ENCODE peak calls at places on chromosomes 7 and 10, in five cellular contexts. One of them, this sample, is unnamed.

GRCh38 chr10:43204943-43205671 is 61.8 kb downstream of the RASGEF1A start:
- DNase-seq in IMR-90: peak
- DNase-seq in endothelial cell of umbilical vein: peak
- DNase-seq in heart left ventricle: peak
- DNase-seq in upper lobe of left lung: peak
- DNase-seq in this sample: peak

GRCh38 chr10:58266003-58266825 is 1.5 kb downstream of the IPMK start:
- DNase-seq in upper lobe of left lung: no peak
- DNase-seq in endothelial cell of umbilical vein: peak
- DNase-seq in IMR-90: peak
- DNase-seq in heart left ventricle: no peak
- DNase-seq in this sample: no peak

GRCh38 chr10:45420453-45421192 is 46.6 kb downstream of the ALOX5 start:
- DNase-seq in heart left ventricle: peak
- DNase-seq in IMR-90: peak
- DNase-seq in upper lobe of left lung: no peak
- DNase-seq in endothelial cell of umbilical vein: peak
- DNase-seq in this sample: peak

GRCh38 chr7:137331378-137331777 is 12.2 kb downstream of the PTN start:
- DNase-seq in upper lobe of left lung: no peak
- DNase-seq in heart left ventricle: no peak
- DNase-seq in IMR-90: peak
- DNase-seq in endothelial cell of umbilical vein: no peak
- DNase-seq in this sample: no peak

GRCh38 chr10:85548038-85548437 is 818.6 kb downstream of the GRID1 start:
- DNase-seq in IMR-90: no peak
- DNase-seq in heart left ventricle: no peak
- DNase-seq in endothelial cell of umbilical vein: peak
- DNase-seq in upper lobe of left lung: no peak
- DNase-seq in this sample: peak

GRCh38 chr10:70053212-70053895 is 708 bp downstream of the MACROH2A2 start:
- DNase-seq in IMR-90: no peak
- DNase-seq in endothelial cell of umbilical vein: no peak
- DNase-seq in heart left ventricle: peak
- DNase-seq in upper lobe of left lung: peak
- DNase-seq in this sample: no peak

GRCh38 chr10:104326991-104327610 is 11.2 kb downstream of the ITPRIP start:
- DNase-seq in upper lobe of left lung: no peak
- DNase-seq in heart left ventricle: no peak
- DNase-seq in IMR-90: no peak
- DNase-seq in endothelial cell of umbilical vein: no peak
- DNase-seq in this sample: no peak

GRCh38 chr10:112775892-112776679 is 174.0 kb upstream of the TCF7L2 start:
- DNase-seq in heart left ventricle: no peak
- DNase-seq in endothelial cell of umbilical vein: no peak
- DNase-seq in IMR-90: no peak
- DNase-seq in upper lobe of left lung: no peak
- DNase-seq in this sample: no peak

GRCh38 chr10:80186364-80187012 is 18.8 kb downstream of the ANXA11 start:
- DNase-seq in IMR-90: no peak
- DNase-seq in upper lobe of left lung: no peak
- DNase-seq in heart left ventricle: peak
- DNase-seq in endothelial cell of umbilical vein: no peak
- DNase-seq in this sample: no peak

GRCh38 chr7:117086788-117087187 is 133.5 kb downstream of the ST7 start:
- DNase-seq in heart left ventricle: no peak
- DNase-seq in IMR-90: no peak
- DNase-seq in upper lobe of left lung: no peak
- DNase-seq in endothelial cell of umbilical vein: no peak
- DNase-seq in this sample: no peak

GRCh38 chr7:69757528-69757927 is 159.3 kb downstream of the AUTS2 start:
- DNase-seq in endothelial cell of umbilical vein: no peak
- DNase-seq in upper lobe of left lung: no peak
- DNase-seq in heart left ventricle: no peak
- DNase-seq in IMR-90: no peak
- DNase-seq in this sample: no peak

GRCh38 chr7:100604976-100605911 is 3.1 kb downstream of the PCOLCE start:
- DNase-seq in upper lobe of left lung: peak
- DNase-seq in endothelial cell of umbilical vein: no peak
- DNase-seq in IMR-90: no peak
- DNase-seq in heart left ventricle: peak
- DNase-seq in this sample: peak

GRCh38 chr10:15399060-15399661 is 28.1 kb upstream of the FAM171A1 start:
- DNase-seq in upper lobe of left lung: no peak
- DNase-seq in heart left ventricle: no peak
- DNase-seq in endothelial cell of umbilical vein: no peak
- DNase-seq in IMR-90: no peak
- DNase-seq in this sample: no peak

GRCh38 chr7:146831875-146832274 is 715.3 kb downstream of the CNTNAP2 start:
- DNase-seq in IMR-90: no peak
- DNase-seq in upper lobe of left lung: no peak
- DNase-seq in heart left ventricle: no peak
- DNase-seq in endothelial cell of umbilical vein: no peak
- DNase-seq in this sample: no peak

GRCh38 chr10:29035721-29036120 is 253.1 kb upstream of the LYZL1 start:
- DNase-seq in IMR-90: no peak
- DNase-seq in endothelial cell of umbilical vein: no peak
- DNase-seq in heart left ventricle: no peak
- DNase-seq in upper lobe of left lung: no peak
- DNase-seq in this sample: no peak

GRCh38 chr10:80463868-80464267 is 9.8 kb downstream of the TSPAN14 start:
- DNase-seq in endothelial cell of umbilical vein: no peak
- DNase-seq in upper lobe of left lung: no peak
- DNase-seq in heart left ventricle: no peak
- DNase-seq in IMR-90: no peak
- DNase-seq in this sample: no peak

GRCh38 chr10:115830260-115830970 is 442.6 kb downstream of the GFRA1 start:
- DNase-seq in endothelial cell of umbilical vein: no peak
- DNase-seq in IMR-90: peak
- DNase-seq in heart left ventricle: no peak
- DNase-seq in upper lobe of left lung: no peak
- DNase-seq in this sample: no peak

GRCh38 chr7:119197872-119198527 is 973.5 kb downstream of the ANKRD7 start:
- DNase-seq in heart left ventricle: no peak
- DNase-seq in upper lobe of left lung: no peak
- DNase-seq in endothelial cell of umbilical vein: peak
- DNase-seq in IMR-90: peak
- DNase-seq in this sample: no peak

GRCh38 chr7:63106506-63107388 is 891.9 kb upstream of the ZNF722 start:
- DNase-seq in endothelial cell of umbilical vein: no peak
- DNase-seq in heart left ventricle: no peak
- DNase-seq in upper lobe of left lung: peak
- DNase-seq in IMR-90: no peak
- DNase-seq in this sample: no peak

GRCh38 chr7:111931016-111931517 is 275.1 kb downstream of the DOCK4 start:
- DNase-seq in IMR-90: peak
- DNase-seq in heart left ventricle: no peak
- DNase-seq in endothelial cell of umbilical vein: peak
- DNase-seq in upper lobe of left lung: no peak
- DNase-seq in this sample: no peak

GRCh38 chr10:110783509-110784103 is 88.1 kb upstream of the PDCD4 start:
- DNase-seq in heart left ventricle: no peak
- DNase-seq in endothelial cell of umbilical vein: no peak
- DNase-seq in upper lobe of left lung: no peak
- DNase-seq in IMR-90: peak
- DNase-seq in this sample: no peak

GRCh38 chr7:47404005-47404404 is 177.9 kb downstream of the TNS3 start:
- DNase-seq in endothelial cell of umbilical vein: no peak
- DNase-seq in upper lobe of left lung: no peak
- DNase-seq in heart left ventricle: no peak
- DNase-seq in IMR-90: peak
- DNase-seq in this sample: peak

GRCh38 chr7:3267928-3268690 is 32.9 kb upstream of the SDK1 start:
- DNase-seq in heart left ventricle: peak
- DNase-seq in IMR-90: peak
- DNase-seq in endothelial cell of umbilical vein: no peak
- DNase-seq in upper lobe of left lung: no peak
- DNase-seq in this sample: no peak

GRCh38 chr7:121069346-121070100 is 81.0 kb downstream of the CPED1 start:
- DNase-seq in IMR-90: peak
- DNase-seq in endothelial cell of umbilical vein: no peak
- DNase-seq in heart left ventricle: no peak
- DNase-seq in upper lobe of left lung: no peak
- DNase-seq in this sample: no peak

GRCh38 chr7:130371059-130371458 is 9.2 kb upstream of the CPA1 start:
- DNase-seq in upper lobe of left lung: no peak
- DNase-seq in IMR-90: peak
- DNase-seq in endothelial cell of umbilical vein: no peak
- DNase-seq in heart left ventricle: no peak
- DNase-seq in this sample: peak

GRCh38 chr7:17211307-17211836 is 87.1 kb upstream of the AHR start:
- DNase-seq in endothelial cell of umbilical vein: no peak
- DNase-seq in IMR-90: no peak
- DNase-seq in upper lobe of left lung: no peak
- DNase-seq in heart left ventricle: no peak
- DNase-seq in this sample: no peak

GRCh38 chr10:118241229-118242137 is 100.6 kb downstream of the FAM204A start:
- DNase-seq in IMR-90: peak
- DNase-seq in endothelial cell of umbilical vein: peak
- DNase-seq in upper lobe of left lung: no peak
- DNase-seq in heart left ventricle: peak
- DNase-seq in this sample: peak

GRCh38 chr10:48614481-48615383 is 9.9 kb upstream of the ARHGAP22 start:
- DNase-seq in heart left ventricle: no peak
- DNase-seq in endothelial cell of umbilical vein: peak
- DNase-seq in IMR-90: peak
- DNase-seq in upper lobe of left lung: no peak
- DNase-seq in this sample: no peak

GRCh38 chr7:51234139-51234538 is 82.5 kb downstream of the COBL start:
- DNase-seq in IMR-90: no peak
- DNase-seq in heart left ventricle: peak
- DNase-seq in upper lobe of left lung: peak
- DNase-seq in endothelial cell of umbilical vein: no peak
- DNase-seq in this sample: no peak

GRCh38 chr7:155285423-155286220 is 12.1 kb upstream of the INSIG1 start:
- DNase-seq in IMR-90: no peak
- DNase-seq in endothelial cell of umbilical vein: no peak
- DNase-seq in heart left ventricle: no peak
- DNase-seq in upper lobe of left lung: no peak
- DNase-seq in this sample: no peak

GRCh38 chr10:86413046-86413728 is 46.6 kb upstream of the GRID1 start:
- DNase-seq in IMR-90: peak
- DNase-seq in endothelial cell of umbilical vein: no peak
- DNase-seq in heart left ventricle: no peak
- DNase-seq in upper lobe of left lung: no peak
- DNase-seq in this sample: no peak

GRCh38 chr10:8183241-8183704 is 128.8 kb downstream of the GATA3 start:
- DNase-seq in IMR-90: no peak
- DNase-seq in endothelial cell of umbilical vein: no peak
- DNase-seq in upper lobe of left lung: no peak
- DNase-seq in heart left ventricle: no peak
- DNase-seq in this sample: no peak

GRCh38 chr10:6217621-6218020 is 14.9 kb downstream of the PFKFB3 start:
- DNase-seq in endothelial cell of umbilical vein: peak
- DNase-seq in upper lobe of left lung: no peak
- DNase-seq in heart left ventricle: no peak
- DNase-seq in IMR-90: no peak
- DNase-seq in this sample: no peak

GRCh38 chr7:47358944-47359588 is 222.8 kb downstream of the TNS3 start:
- DNase-seq in IMR-90: peak
- DNase-seq in heart left ventricle: no peak
- DNase-seq in upper lobe of left lung: no peak
- DNase-seq in endothelial cell of umbilical vein: no peak
- DNase-seq in this sample: peak

GRCh38 chr7:520503-521161 is 986 bp upstream of the PDGFA start:
- DNase-seq in endothelial cell of umbilical vein: no peak
- DNase-seq in heart left ventricle: no peak
- DNase-seq in IMR-90: no peak
- DNase-seq in upper lobe of left lung: peak
- DNase-seq in this sample: no peak
- TF ChIP-seq CTCF in endothelial cell of umbilical vein: peak
- TF ChIP-seq CTCF in heart left ventricle: no peak
- TF ChIP-seq CTCF in IMR-90: no peak
- TF ChIP-seq CTCF in upper lobe of left lung: no peak
- TF ChIP-seq CTCF in this sample: no peak

GRCh38 chr7:42345478-42346299 is 108.7 kb upstream of the GLI3 start:
- DNase-seq in heart left ventricle: no peak
- DNase-seq in IMR-90: no peak
- DNase-seq in endothelial cell of umbilical vein: no peak
- DNase-seq in upper lobe of left lung: no peak
- DNase-seq in this sample: no peak

GRCh38 chr7:42348627-42349026 is 111.6 kb upstream of the GLI3 start:
- DNase-seq in upper lobe of left lung: no peak
- DNase-seq in heart left ventricle: no peak
- DNase-seq in endothelial cell of umbilical vein: no peak
- DNase-seq in IMR-90: no peak
- DNase-seq in this sample: no peak

GRCh38 chr7:42350801-42351200 is 113.8 kb upstream of the GLI3 start:
- DNase-seq in IMR-90: no peak
- DNase-seq in endothelial cell of umbilical vein: no peak
- DNase-seq in heart left ventricle: peak
- DNase-seq in upper lobe of left lung: no peak
- DNase-seq in this sample: no peak

GRCh38 chr7:42348071-42348470 is 111.1 kb upstream of the GLI3 start:
- DNase-seq in heart left ventricle: no peak
- DNase-seq in upper lobe of left lung: no peak
- DNase-seq in IMR-90: no peak
- DNase-seq in endothelial cell of umbilical vein: no peak
- DNase-seq in this sample: no peak

GRCh38 chr7:42347616-42348015 is 110.6 kb upstream of the GLI3 start:
- DNase-seq in IMR-90: no peak
- DNase-seq in endothelial cell of umbilical vein: no peak
- DNase-seq in heart left ventricle: no peak
- DNase-seq in upper lobe of left lung: no peak
- DNase-seq in this sample: no peak
- TF ChIP-seq POLR2A in IMR-90: no peak
- TF ChIP-seq POLR2A in endothelial cell of umbilical vein: no peak
- TF ChIP-seq POLR2A in heart left ventricle: no peak
- TF ChIP-seq POLR2A in upper lobe of left lung: no peak
- TF ChIP-seq POLR2A in this sample: no peak

DNA sequence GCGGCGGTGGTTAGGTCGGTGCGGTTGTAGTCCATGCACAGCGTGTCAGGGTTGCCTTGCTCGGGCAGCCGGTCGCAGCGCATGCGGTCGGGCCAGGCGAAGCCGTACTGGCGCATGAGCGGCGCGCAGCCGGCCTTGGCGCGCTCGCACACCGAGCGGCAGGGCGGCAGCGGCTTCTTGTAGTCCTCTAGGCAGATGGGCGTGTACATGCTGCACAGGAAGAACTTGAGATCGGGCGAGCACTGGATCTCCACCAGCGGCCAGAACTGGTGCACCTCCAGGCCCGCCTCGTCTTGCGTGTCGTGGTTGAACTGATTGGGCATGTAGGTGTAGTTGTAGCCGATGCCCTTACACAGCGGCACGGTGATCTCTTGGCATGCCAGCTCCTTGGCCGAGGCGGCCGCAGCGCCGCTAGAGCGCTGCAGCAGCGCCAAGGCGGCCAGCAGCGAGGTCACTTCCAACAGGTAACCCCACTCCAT is 1.1 kb downstream of the FZD8 start:
- DNase-seq in upper lobe of left lung: peak
- DNase-seq in heart left ventricle: peak
- DNase-seq in endothelial cell of umbilical vein: peak
- DNase-seq in IMR-90: peak
- DNase-seq in this sample: peak
- H3K27ac ChIP-seq in upper lobe of left lung: peak
- H3K27ac ChIP-seq in heart left ventricle: peak
- H3K27ac ChIP-seq in endothelial cell of umbilical vein: no peak
- H3K27ac ChIP-seq in IMR-90: peak
- H3K27ac ChIP-seq in this sample: peak

GRCh38 chr7:138649506-138649905 is 51.7 kb downstream of the SVOPL start:
- DNase-seq in upper lobe of left lung: no peak
- DNase-seq in heart left ventricle: no peak
- DNase-seq in endothelial cell of umbilical vein: no peak
- DNase-seq in IMR-90: no peak
- DNase-seq in this sample: no peak

GRCh38 chr7:138645284-138645683 is 55.9 kb downstream of the SVOPL start:
- DNase-seq in endothelial cell of umbilical vein: no peak
- DNase-seq in IMR-90: no peak
- DNase-seq in heart left ventricle: no peak
- DNase-seq in upper lobe of left lung: no peak
- DNase-seq in this sample: no peak
- TF ChIP-seq CTCF in endothelial cell of umbilical vein: no peak
- TF ChIP-seq CTCF in IMR-90: no peak
- TF ChIP-seq CTCF in heart left ventricle: no peak
- TF ChIP-seq CTCF in upper lobe of left lung: no peak
- TF ChIP-seq CTCF in this sample: no peak

This sample was measured in transverse colon.